ENCODE peak calls at places on chromosome 22, in seven cellular contexts. One of them, this sample, is unnamed.
A peak's percentile ranks its signal among the peaks of the same experiment; 100 is the strongest.

GRCh38 chr22:49574205-49574604 is 253.5 kb downstream of the BRD1 start:
- DNase-seq in dorsolateral prefrontal cortex: no peak
- DNase-seq in fibroblast of mammary gland: no peak
- DNase-seq in IMR-90: no peak
- DNase-seq in fibroblast of lung: no peak
- DNase-seq in astrocyte of the spinal cord: no peak
- DNase-seq in left lung: peak; percentile 56
- DNase-seq in this sample: no peak

GRCh38 chr22:29784451-29785361 is 17.5 kb downstream of the UQCR10 start:
- DNase-seq in dorsolateral prefrontal cortex: no peak
- DNase-seq in fibroblast of mammary gland: no peak
- DNase-seq in fibroblast of lung: peak; percentile 37
- DNase-seq in left lung: no peak
- DNase-seq in IMR-90: peak; percentile 18
- DNase-seq in astrocyte of the spinal cord: no peak
- DNase-seq in this sample: peak; percentile 28

GRCh38 chr22:19463491-19464469 is 15.2 kb downstream of the UFD1 start:
- DNase-seq in dorsolateral prefrontal cortex: no peak
- DNase-seq in IMR-90: peak; percentile 82
- DNase-seq in astrocyte of the spinal cord: peak; percentile 9
- DNase-seq in left lung: no peak
- DNase-seq in fibroblast of lung: no peak
- DNase-seq in fibroblast of mammary gland: peak; percentile 28
- DNase-seq in this sample: peak; percentile 58

GRCh38 chr22:48318173-48318572 is 1509.5 kb downstream of the BRD1 start:
- DNase-seq in left lung: no peak
- DNase-seq in dorsolateral prefrontal cortex: peak; percentile 3
- DNase-seq in fibroblast of lung: no peak
- DNase-seq in astrocyte of the spinal cord: no peak
- DNase-seq in IMR-90: no peak
- DNase-seq in fibroblast of mammary gland: no peak
- DNase-seq in this sample: no peak

GRCh38 chr22:30040499-30041055 is 39.7 kb upstream of the HORMAD2 start:
- DNase-seq in fibroblast of lung: no peak
- DNase-seq in dorsolateral prefrontal cortex: no peak
- DNase-seq in IMR-90: no peak
- DNase-seq in fibroblast of mammary gland: no peak
- DNase-seq in astrocyte of the spinal cord: no peak
- DNase-seq in left lung: no peak
- DNase-seq in this sample: no peak

GRCh38 chr22:26395926-26396325 is 33.1 kb upstream of the ASPHD2 start:
- DNase-seq in IMR-90: no peak
- DNase-seq in left lung: no peak
- DNase-seq in dorsolateral prefrontal cortex: no peak
- DNase-seq in astrocyte of the spinal cord: no peak
- DNase-seq in fibroblast of mammary gland: no peak
- DNase-seq in fibroblast of lung: no peak
- DNase-seq in this sample: no peak

GRCh38 chr22:21450858-21451331 is 16.3 kb upstream of the TMEM191C start:
- DNase-seq in fibroblast of lung: no peak
- DNase-seq in IMR-90: no peak
- DNase-seq in astrocyte of the spinal cord: no peak
- DNase-seq in fibroblast of mammary gland: no peak
- DNase-seq in dorsolateral prefrontal cortex: no peak
- DNase-seq in left lung: peak; percentile 49
- DNase-seq in this sample: no peak

GRCh38 chr22:35114296-35114980 is 48.5 kb downstream of the ISX start:
- DNase-seq in fibroblast of lung: no peak
- DNase-seq in fibroblast of mammary gland: no peak
- DNase-seq in left lung: no peak
- DNase-seq in dorsolateral prefrontal cortex: no peak
- DNase-seq in astrocyte of the spinal cord: no peak
- DNase-seq in IMR-90: no peak
- DNase-seq in this sample: no peak

GRCh38 chr22:24154826-24155225 is 26.5 kb upstream of the SUSD2 start:
- DNase-seq in IMR-90: no peak
- DNase-seq in astrocyte of the spinal cord: no peak
- DNase-seq in left lung: no peak
- DNase-seq in fibroblast of lung: no peak
- DNase-seq in dorsolateral prefrontal cortex: no peak
- DNase-seq in fibroblast of mammary gland: no peak
- DNase-seq in this sample: no peak

GRCh38 chr22:24156146-24156914 is 25.0 kb upstream of the SUSD2 start:
- DNase-seq in IMR-90: peak; percentile 52
- DNase-seq in left lung: peak; percentile 89
- DNase-seq in fibroblast of lung: peak; percentile 23
- DNase-seq in dorsolateral prefrontal cortex: no peak
- DNase-seq in fibroblast of mammary gland: peak; percentile 48
- DNase-seq in astrocyte of the spinal cord: peak; percentile 48
- DNase-seq in this sample: peak; percentile 50

GRCh38 chr22:24157783-24158170 is 23.5 kb upstream of the SUSD2 start:
- DNase-seq in left lung: no peak
- DNase-seq in IMR-90: no peak
- DNase-seq in fibroblast of lung: no peak
- DNase-seq in astrocyte of the spinal cord: no peak
- DNase-seq in fibroblast of mammary gland: peak; percentile 24
- DNase-seq in dorsolateral prefrontal cortex: peak; percentile 54
- DNase-seq in this sample: no peak

GRCh38 chr22:24155597-24156145 is 25.6 kb upstream of the SUSD2 start:
- DNase-seq in astrocyte of the spinal cord: peak; percentile 71
- DNase-seq in left lung: peak; percentile 94
- DNase-seq in dorsolateral prefrontal cortex: peak; percentile 43
- DNase-seq in IMR-90: peak; percentile 65
- DNase-seq in fibroblast of lung: peak; percentile 74
- DNase-seq in fibroblast of mammary gland: peak; percentile 61
- DNase-seq in this sample: peak; percentile 62

DNA sequence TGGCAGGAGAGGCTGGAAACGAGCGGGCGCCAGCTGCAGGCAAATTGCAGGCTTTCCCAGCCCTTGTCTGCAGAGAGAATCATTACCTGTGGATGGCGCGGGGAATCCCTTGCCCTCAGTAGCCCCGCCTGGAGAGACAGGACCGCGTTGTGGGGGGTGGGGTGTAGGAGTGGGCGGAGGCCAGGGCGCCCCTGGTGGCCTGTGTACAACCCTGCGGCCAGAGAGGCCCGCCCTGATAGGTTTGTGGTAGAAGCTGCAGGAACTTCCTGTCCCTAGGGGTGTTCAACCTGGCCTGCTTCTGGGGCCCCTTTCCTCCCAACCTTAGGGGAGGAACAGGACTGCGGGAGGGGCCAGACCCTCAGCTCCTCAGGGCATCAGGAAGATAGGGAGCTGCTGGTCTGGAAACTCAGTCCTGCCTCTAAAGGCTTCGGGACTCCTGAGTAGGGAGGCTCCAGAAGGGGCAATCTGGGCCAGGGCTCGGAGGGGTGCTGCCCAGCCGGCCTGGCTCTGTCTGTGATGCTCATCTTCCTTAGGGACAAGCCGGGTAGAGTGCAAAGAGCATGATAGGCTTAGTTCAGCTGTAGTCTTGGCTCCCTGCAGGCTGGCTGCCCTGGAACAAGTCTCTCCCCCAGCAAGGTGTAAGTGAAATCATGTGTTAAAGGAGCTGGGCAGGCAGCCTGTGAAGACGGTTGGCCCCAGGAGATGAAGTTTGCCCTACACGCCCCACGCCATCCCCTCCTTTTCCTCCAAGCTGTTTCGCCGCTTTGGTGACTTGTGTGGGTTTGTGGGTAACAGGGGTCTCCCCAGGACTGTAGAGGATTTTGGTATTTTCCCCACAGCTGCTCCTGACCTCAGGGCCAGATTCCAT is 24.1 kb upstream of the SUSD2 start:
- DNase-seq in dorsolateral prefrontal cortex: peak; percentile 44
- DNase-seq in astrocyte of the spinal cord: peak; percentile 71
- DNase-seq in fibroblast of lung: peak; percentile 66
- DNase-seq in IMR-90: peak; percentile 64
- DNase-seq in fibroblast of mammary gland: peak; percentile 72
- DNase-seq in left lung: peak; percentile 96
- DNase-seq in this sample: peak; percentile 73
- H3K4me3 ChIP-seq in dorsolateral prefrontal cortex: peak overlapping the region; percentile 78
- H3K4me3 ChIP-seq in astrocyte of the spinal cord: peak overlapping the region; percentile 59
- H3K4me3 ChIP-seq in fibroblast of lung: peak overlapping the region; percentile 93
- H3K4me3 ChIP-seq in IMR-90: peak overlapping the region; percentile 83
- H3K4me3 ChIP-seq in fibroblast of mammary gland: peak overlapping the region; percentile 79
- H3K4me3 ChIP-seq in left lung: peak overlapping the region; percentile 72
- H3K4me3 ChIP-seq in this sample: peak overlapping the region; percentile 74

DNA sequence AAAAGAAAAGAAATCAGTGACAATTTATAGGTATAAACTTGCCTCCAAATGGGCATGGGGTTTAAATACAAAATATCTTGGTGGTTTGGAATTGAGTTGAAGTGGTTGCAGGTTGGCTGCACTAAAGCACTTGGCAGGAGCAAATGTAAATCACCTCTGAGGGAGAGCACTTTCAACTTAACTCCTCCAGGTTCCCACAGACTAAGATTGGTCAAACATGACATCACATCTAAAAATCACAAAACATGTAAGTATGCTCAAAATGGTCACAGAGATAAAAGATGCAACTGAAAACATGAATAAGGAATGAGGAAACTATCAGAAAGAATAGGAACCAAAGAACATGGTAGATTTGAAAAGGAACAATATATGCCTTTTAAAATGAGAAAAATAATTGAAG is 12.3 kb upstream of the SHANK3 start:
- DNase-seq in dorsolateral prefrontal cortex: no peak
- DNase-seq in left lung: no peak
- DNase-seq in fibroblast of lung: no peak
- DNase-seq in astrocyte of the spinal cord: no peak
- DNase-seq in fibroblast of mammary gland: no peak
- DNase-seq in IMR-90: no peak
- DNase-seq in this sample: peak; percentile 15
- TF ChIP-seq CTCF in dorsolateral prefrontal cortex: no peak
- TF ChIP-seq CTCF in left lung: no peak
- TF ChIP-seq CTCF in fibroblast of lung: no peak
- TF ChIP-seq CTCF in astrocyte of the spinal cord: no peak
- TF ChIP-seq CTCF in fibroblast of mammary gland: no peak
- TF ChIP-seq CTCF in IMR-90: no peak
- TF ChIP-seq CTCF in this sample: no peak

GRCh38 chr22:36950797-36951590 is 37.6 kb downstream of the CSF2RB start:
- DNase-seq in dorsolateral prefrontal cortex: no peak
- DNase-seq in fibroblast of mammary gland: no peak
- DNase-seq in left lung: no peak
- DNase-seq in astrocyte of the spinal cord: no peak
- DNase-seq in IMR-90: no peak
- DNase-seq in fibroblast of lung: no peak
- DNase-seq in this sample: no peak
- H3K4me3 ChIP-seq in dorsolateral prefrontal cortex: no peak overlapping the region
- H3K4me3 ChIP-seq in fibroblast of mammary gland: no peak overlapping the region
- H3K4me3 ChIP-seq in left lung: no peak overlapping the region
- H3K4me3 ChIP-seq in astrocyte of the spinal cord: no peak overlapping the region
- H3K4me3 ChIP-seq in IMR-90: no peak overlapping the region
- H3K4me3 ChIP-seq in fibroblast of lung: no peak overlapping the region
- H3K4me3 ChIP-seq in this sample: no peak overlapping the region

GRCh38 chr22:39242809-39243442 is 1.9 kb downstream of the PDGFB start:
- DNase-seq in fibroblast of mammary gland: no peak
- DNase-seq in dorsolateral prefrontal cortex: no peak
- DNase-seq in left lung: peak; percentile 74
- DNase-seq in IMR-90: no peak
- DNase-seq in fibroblast of lung: no peak
- DNase-seq in astrocyte of the spinal cord: no peak
- DNase-seq in this sample: no peak
- TF ChIP-seq CTCF in fibroblast of mammary gland: no peak
- TF ChIP-seq CTCF in dorsolateral prefrontal cortex: no peak
- TF ChIP-seq CTCF in left lung: no peak
- TF ChIP-seq CTCF in IMR-90: no peak
- TF ChIP-seq CTCF in fibroblast of lung: no peak
- TF ChIP-seq CTCF in astrocyte of the spinal cord: no peak
- TF ChIP-seq CTCF in this sample: no peak